ENCODE peak calls at places on chromosomes 3 and 15, in five cellular contexts. T is SK-N-SH, V is GM23338, G is breast epithelium, H is spleen. X is an unnamed sample.
A peak's percentile ranks its signal among the peaks of the same experiment; 100 is the strongest.

GRCh38 chr15:49620174-49620573 is 444 bp downstream of the FAM227B start:
- DNase-seq in T (no peak), V (peak; percentile 5), G (no peak), H (no peak), X (peak; percentile 21)

GRCh38 chr3:129611812-129612349 is 5.4 kb upstream of the PLXND1 start:
- DNase-seq in T (no peak), V (peak; percentile 85), G (no peak), H (no peak), X (no peak)

GRCh38 chr15:66587749-66588148 is 22.0 kb upstream of the LCTL start:
- DNase-seq in T (no peak), V (no peak), G (no peak), H (no peak), X (no peak)

GRCh38 chr15:34084086-34084485 is 17.6 kb downstream of the EMC7 start:
- DNase-seq in T (no peak), V (no peak), G (no peak), H (no peak), X (peak; percentile 53)

GRCh38 chr3:84108442-84108971 is 850.3 kb upstream of the CADM2 start:
- DNase-seq in T (no peak), V (no peak), G (no peak), H (no peak), X (no peak)

GRCh38 chr3:62368705-62369475 is 4.5 kb downstream of the FEZF2 start:
- DNase-seq in T (peak; percentile 56), V (peak; percentile 82), G (no peak), H (no peak), X (no peak)

GRCh38 chr3:148136816-148137215 is 560.9 kb upstream of the AGTR1 start:
- DNase-seq in T (no peak), V (no peak), G (no peak), H (no peak), X (no peak)

GRCh38 chr3:1723726-1724125 is 374.9 kb upstream of the CNTN4 start:
- DNase-seq in T (no peak), V (no peak), G (no peak), H (no peak), X (no peak)

GRCh38 chr3:182501861-182502260 is 291.4 kb upstream of the ATP11B start:
- DNase-seq in T (no peak), V (peak; percentile 7), G (no peak), H (no peak), X (no peak)

GRCh38 chr3:52317601-52318000 is 1.5 kb downstream of the DNAH1 start:
- DNase-seq in T (peak; percentile 91), V (peak; percentile 94), G (peak; percentile 69), H (peak; percentile 92), X (peak; percentile 76)

GRCh38 chr15:92226020-92226612 is 167.6 kb upstream of the ST8SIA2 start:
- DNase-seq in T (peak; percentile 22), V (peak; percentile 62), G (no peak), H (no peak), X (no peak)

GRCh38 chr15:78840661-78841060 is 29.4 kb upstream of the ADAMTS7 start:
- DNase-seq in T (peak; percentile 13), V (no peak), G (no peak), H (peak; percentile 69), X (no peak)

GRCh38 chr3:11591401-11592266 is 52.1 kb downstream of the VGLL4 start:
- DNase-seq in T (no peak), V (peak; percentile 69), G (peak; percentile 61), H (no peak), X (no peak)

GRCh38 chr3:106068386-106068785 is 199.6 kb upstream of the CBLB start:
- DNase-seq in T (no peak), V (no peak), G (no peak), H (no peak), X (no peak)

GRCh38 chr3:39805650-39806049 is 3.8 kb upstream of the MYRIP start:
- DNase-seq in T (no peak), V (no peak), G (no peak), H (no peak), X (no peak)

GRCh38 chr3:46496745-46497555 is 826 bp upstream of the RTP3 start:
- DNase-seq in T (no peak), V (peak; percentile 83), G (no peak), H (no peak), X (peak; percentile 52)

GRCh38 chr3:101081990-101082389 is 88.8 kb upstream of the ABI3BP start:
- DNase-seq in T (no peak), V (no peak), G (no peak), H (no peak), X (no peak)

GRCh38 chr3:42600958-42601675 is 631 bp downstream of the NKTR start:
- DNase-seq in T (no peak), V (peak; percentile 82), G (peak; percentile 65), H (no peak), X (peak; percentile 72)

GRCh38 chr3:160220038-160220437 is 5.2 kb upstream of the C3orf80 start:
- DNase-seq in T (no peak), V (no peak), G (no peak), H (no peak), X (no peak)

GRCh38 chr3:177126015-177126773 is 71.1 kb downstream of the TBL1XR1 start:
- DNase-seq in T (no peak), V (no peak), G (no peak), H (no peak), X (no peak)

GRCh38 chr15:28901587-28901980 is 15.8 kb downstream of the APBA2 start:
- DNase-seq in T (no peak), V (no peak), G (peak; percentile 14), H (peak; percentile 30), X (no peak)

GRCh38 chr3:174162550-174162949 is 696.6 kb upstream of the NAALADL2 start:
- DNase-seq in T (no peak), V (no peak), G (no peak), H (no peak), X (no peak)

GRCh38 chr3:115784739-115785571 is 161.6 kb downstream of the GAP43 start:
- DNase-seq in T (peak; percentile 68), V (no peak), G (no peak), H (no peak), X (no peak)

GRCh38 chr3:197465996-197466549 is 89.7 kb downstream of the BDH1 start:
- DNase-seq in T (no peak), V (no peak), G (no peak), H (no peak), X (no peak)

GRCh38 chr3:12871404-12871983 is 30.1 kb upstream of the RPL32 start:
- DNase-seq in T (no peak), V (no peak), G (no peak), H (no peak), X (no peak)
- TF ChIP-seq POLR2AphosphoS5 in T (no peak), V (no peak), G (no peak), H (no peak), X (no peak)

DNA sequence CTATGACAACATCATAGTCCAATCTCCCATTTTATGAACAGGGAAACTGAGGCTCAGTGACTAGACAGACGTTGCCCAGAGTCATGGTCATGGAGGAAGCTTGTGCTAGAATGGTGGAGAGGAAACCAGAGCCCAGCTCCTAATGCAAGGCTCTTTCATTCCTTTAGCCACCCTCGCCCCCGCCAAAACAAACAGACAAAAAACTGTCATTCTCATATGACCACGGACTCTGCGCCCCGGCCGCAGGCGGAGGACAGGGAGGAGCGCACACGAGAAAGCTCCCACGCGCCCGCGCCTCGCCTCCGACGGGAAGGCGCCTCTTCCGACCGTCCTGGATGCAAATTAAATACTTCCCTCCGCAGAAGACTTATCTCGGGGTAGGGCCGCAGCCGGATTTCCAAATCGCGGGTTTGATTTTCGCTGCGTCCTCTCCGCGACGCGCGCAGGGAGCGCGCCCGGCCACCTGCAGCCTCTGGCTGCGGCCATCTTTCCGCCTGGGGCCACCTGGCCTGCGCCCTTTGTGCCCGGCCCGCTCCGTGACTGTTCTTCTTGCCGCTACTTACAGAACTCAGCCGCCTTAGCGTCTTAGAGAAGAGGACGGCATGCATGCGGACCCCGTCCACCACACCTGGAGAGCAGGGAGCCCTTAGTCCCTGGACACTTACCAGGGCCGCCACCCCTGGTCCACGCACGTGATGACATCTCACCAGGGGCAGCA is 646 bp upstream of the ATP13A3 start:
- DNase-seq in T (peak; percentile 66), V (peak; percentile 77), G (no peak), H (peak; percentile 90), X (peak; percentile 43)
- TF ChIP-seq POLR2AphosphoS5 in T (no peak), V (no peak), G (no peak), H (no peak), X (no peak)

GRCh38 chr15:76260246-76260938 is 50.9 kb downstream of the ETFA start:
- DNase-seq in T (no peak), V (no peak), G (no peak), H (no peak), X (no peak)

GRCh38 chr15:76258460-76258859 is 52.8 kb downstream of the ETFA start:
- DNase-seq in T (no peak), V (no peak), G (no peak), H (no peak), X (no peak)

GRCh38 chr15:76253851-76254440 is 57.3 kb downstream of the ETFA start:
- DNase-seq in T (no peak), V (peak; percentile 76), G (no peak), H (no peak), X (no peak)

GRCh38 chr15:76259392-76259791 is 51.9 kb downstream of the ETFA start:
- DNase-seq in T (no peak), V (no peak), G (no peak), H (no peak), X (no peak)
- TF ChIP-seq POLR2AphosphoS5 in T (no peak), V (no peak), G (no peak), H (no peak), X (no peak)

GRCh38 chr3:49023775-49024174 is 1.9 kb downstream of the NDUFAF3 start:
- DNase-seq in T (no peak), V (no peak), G (no peak), H (no peak), X (no peak)
- TF ChIP-seq POLR2AphosphoS5 in T (no peak), V (no peak), G (no peak), H (no peak), X (no peak)

X was measured in transverse colon.